ENCODE peak calls at places on chromosome 9, in seven cellular contexts. U is activated T-helper 17 cell treated with anti-CD3 and anti-CD28 coated beads, Interleukin-2, amount 50 U/mL, for 72 hours; F is esophagus mucosa; H is stimulated activated naive CD8-positive, alpha-beta T cell treated with anti-CD3 and anti-CD28 coated beads, Interleukin-15, Interleukin-2, amounts not matched to agents 100 U/mL and 50 U/mL, for 24 hours; V is T-cell; Z is activated T-cell treated with anti-CD3 and anti-CD28 coated beads, Interleukin-2, amount 50 U/mL, for 4 hours; Q is left ventricle myocardium superior. S is an unnamed sample.

GRCh38 chr9:6229604-6230003 is 14.0 kb downstream of the IL33 start:
- ATAC-seq in U (no peak), F (no peak), H (no peak), V (no peak), Z (no peak), Q (peak), S (no peak)

GRCh38 chr9:131954299-131954698 is 125.4 kb downstream of the MED27 start:
- ATAC-seq in U (no peak), F (peak), H (no peak), V (no peak), Z (no peak), Q (no peak), S (no peak)

GRCh38 chr9:84996049-84996448 is 326.5 kb downstream of the NTRK2 start:
- ATAC-seq in U (no peak), F (no peak), H (no peak), V (no peak), Z (no peak), Q (no peak), S (no peak)

GRCh38 chr9:78103971-78104433 is 72.4 kb upstream of the GNAQ start:
- ATAC-seq in U (peak), F (no peak), H (peak), V (no peak), Z (peak), Q (no peak), S (peak)

GRCh38 chr9:5013379-5013778 is 28.3 kb downstream of the JAK2 start:
- ATAC-seq in U (no peak), F (no peak), H (no peak), V (no peak), Z (no peak), Q (peak), S (no peak)

GRCh38 chr9:21883642-21884041 is 81.2 kb downstream of the MTAP start:
- ATAC-seq in U (no peak), F (peak), H (no peak), V (no peak), Z (peak), Q (no peak), S (peak)

GRCh38 chr9:136020206-136020605 is 59.0 kb upstream of the UBAC1 start:
- ATAC-seq in U (no peak), F (no peak), H (peak), V (no peak), Z (no peak), Q (no peak), S (no peak)

GRCh38 chr9:108050894-108051293 is 561.3 kb upstream of the KLF4 start:
- ATAC-seq in U (no peak), F (no peak), H (no peak), V (no peak), Z (no peak), Q (no peak), S (no peak)

GRCh38 chr9:104094534-104095020 is 468 bp downstream of the SMC2 start:
- ATAC-seq in U (peak), F (no peak), H (no peak), V (no peak), Z (no peak), Q (no peak), S (no peak)

GRCh38 chr9:113558632-113559502 is 95.3 kb downstream of the RGS3 start:
- ATAC-seq in U (no peak), F (peak), H (no peak), V (no peak), Z (no peak), Q (peak), S (no peak)

GRCh38 chr9:21964925-21965385 is 29.2 kb downstream of the CDKN2A start:
- ATAC-seq in U (peak), F (peak), H (peak), V (peak), Z (peak), Q (no peak), S (peak)

GRCh38 chr9:74570879-74571512 is 73.9 kb downstream of the RORB start:
- ATAC-seq in U (no peak), F (no peak), H (no peak), V (no peak), Z (no peak), Q (no peak), S (no peak)

GRCh38 chr9:114107286-114108001 is 8.4 kb upstream of the KIF12 start:
- ATAC-seq in U (peak), F (no peak), H (no peak), V (no peak), Z (peak), Q (no peak), S (no peak)

GRCh38 chr9:33124716-33125378 is 42.3 kb downstream of the B4GALT1 start:
- ATAC-seq in U (no peak), F (no peak), H (no peak), V (no peak), Z (no peak), Q (no peak), S (peak)

GRCh38 chr9:69323886-69324285 is 1.1 kb upstream of the ENTREP1 start:
- ATAC-seq in U (no peak), F (no peak), H (no peak), V (no peak), Z (no peak), Q (no peak), S (no peak)

S was measured in stimulated activated memory B cell treated with anti-CD40 and anti-IgM and Interleukin-4, amounts not matched to agents 10 μg/mL and 1 μg/mL and 100 μg/mL, for 72 hours.